ENCODE peak calls at places on chromosomes 12 and 14, in five cellular contexts. K is IMR-90, A is prostate gland, N is transverse colon, Q is right lobe of liver. S is an unnamed sample.

GRCh38 chr12:111446044-111446581 is 40.4 kb downstream of the SH2B3 start:
- DNase-seq in K (peak), A (peak), N (peak), Q (peak), S (peak)

GRCh38 chr14:97366400-97366799 is 569.2 kb downstream of the VRK1 start:
- DNase-seq in K (no peak), A (no peak), N (no peak), Q (no peak), S (no peak)

GRCh38 chr12:91948504-91948903 is 197.1 kb downstream of the BTG1 start:
- DNase-seq in K (no peak), A (no peak), N (peak), Q (no peak), S (peak)

GRCh38 chr12:12007001-12007712 is 63.6 kb upstream of the BCL2L14 start:
- DNase-seq in K (peak), A (no peak), N (no peak), Q (no peak), S (no peak)

GRCh38 chr12:129083121-129083520 is 229.8 kb downstream of the GLT1D1 start:
- DNase-seq in K (no peak), A (no peak), N (no peak), Q (no peak), S (no peak)

GRCh38 chr14:74502236-74503019 is 8.9 kb downstream of the ISCA2 start:
- DNase-seq in K (peak), A (no peak), N (no peak), Q (no peak), S (peak)

GRCh38 chr14:67280506-67280905 is 39.3 kb downstream of the PALS1 start:
- DNase-seq in K (no peak), A (no peak), N (no peak), Q (no peak), S (no peak)

GRCh38 chr12:2051700-2052625 is 824 bp upstream of the CACNA1C start:
- DNase-seq in K (no peak), A (no peak), N (no peak), Q (no peak), S (no peak)

GRCh38 chr12:53061404-53062010 is 11.6 kb downstream of the TNS2 start:
- DNase-seq in K (no peak), A (peak), N (peak), Q (peak), S (peak)

GRCh38 chr14:33120966-33121365 is 182.3 kb downstream of the NPAS3 start:
- DNase-seq in K (no peak), A (no peak), N (no peak), Q (no peak), S (no peak)

GRCh38 chr14:76201162-76201561 is 49.4 kb downstream of the GPATCH2L start:
- DNase-seq in K (peak), A (no peak), N (no peak), Q (no peak), S (no peak)

GRCh38 chr12:30795660-30796507 is 41.1 kb upstream of the CAPRIN2 start:
- DNase-seq in K (peak), A (no peak), N (peak), Q (peak), S (peak)

GRCh38 chr12:130953783-130954543 is at the start of gene ADGRD1:
- DNase-seq in K (peak), A (no peak), N (peak), Q (no peak), S (peak)

GRCh38 chr14:59356783-59357182 is 108.4 kb downstream of the GPR135 start:
- DNase-seq in K (no peak), A (no peak), N (no peak), Q (no peak), S (no peak)

GRCh38 chr14:59510957-59511356 is 26.6 kb downstream of the JKAMP start:
- DNase-seq in K (no peak), A (no peak), N (no peak), Q (no peak), S (no peak)

GRCh38 chr12:113980537-113981337 is 14.6 kb upstream of the RBM19 start:
- DNase-seq in K (peak), A (peak), N (peak), Q (no peak), S (peak)

GRCh38 chr12:108565976-108566375 is 3.6 kb downstream of the ISCU start:
- DNase-seq in K (peak), A (peak), N (peak), Q (peak), S (peak)

GRCh38 chr14:79437951-79438350 is 773.4 kb downstream of the DIO2 start:
- DNase-seq in K (no peak), A (no peak), N (no peak), Q (no peak), S (no peak)

GRCh38 chr12:26723379-26724308 is 109.3 kb downstream of the ITPR2 start:
- DNase-seq in K (peak), A (peak), N (no peak), Q (no peak), S (no peak)

GRCh38 chr12:25458047-25458552 is 95.0 kb downstream of the LMNTD1 start:
- DNase-seq in K (peak), A (no peak), N (no peak), Q (no peak), S (no peak)

GRCh38 chr14:76169776-76170175 is 18.1 kb downstream of the GPATCH2L start:
- DNase-seq in K (no peak), A (no peak), N (no peak), Q (no peak), S (no peak)

GRCh38 chr14:68630611-68631013 is 162.3 kb downstream of the ZFP36L1 start:
- DNase-seq in K (no peak), A (no peak), N (no peak), Q (no peak), S (no peak)

GRCh38 chr12:47190271-47190750 is 110.6 kb upstream of the AMIGO2 start:
- DNase-seq in K (peak), A (no peak), N (no peak), Q (no peak), S (no peak)

GRCh38 chr12:102957339-102958050 is at the start of gene ASCL1:
- DNase-seq in K (peak), A (no peak), N (no peak), Q (no peak), S (no peak)

GRCh38 chr12:24125280-24125679 is 175.8 kb upstream of the SOX5 start:
- DNase-seq in K (no peak), A (no peak), N (no peak), Q (no peak), S (no peak)

GRCh38 chr14:51094282-51094821 is 553 bp downstream of the TRIM9 start:
- DNase-seq in K (no peak), A (no peak), N (no peak), Q (peak), S (no peak)

GRCh38 chr14:104096751-104097700 is 11.5 kb downstream of the ASPG start:
- DNase-seq in K (no peak), A (no peak), N (peak), Q (peak), S (peak)
- TF ChIP-seq CTCF in K (no peak), A (no peak), N (no peak), Q (no peak), S (no peak)

DNA sequence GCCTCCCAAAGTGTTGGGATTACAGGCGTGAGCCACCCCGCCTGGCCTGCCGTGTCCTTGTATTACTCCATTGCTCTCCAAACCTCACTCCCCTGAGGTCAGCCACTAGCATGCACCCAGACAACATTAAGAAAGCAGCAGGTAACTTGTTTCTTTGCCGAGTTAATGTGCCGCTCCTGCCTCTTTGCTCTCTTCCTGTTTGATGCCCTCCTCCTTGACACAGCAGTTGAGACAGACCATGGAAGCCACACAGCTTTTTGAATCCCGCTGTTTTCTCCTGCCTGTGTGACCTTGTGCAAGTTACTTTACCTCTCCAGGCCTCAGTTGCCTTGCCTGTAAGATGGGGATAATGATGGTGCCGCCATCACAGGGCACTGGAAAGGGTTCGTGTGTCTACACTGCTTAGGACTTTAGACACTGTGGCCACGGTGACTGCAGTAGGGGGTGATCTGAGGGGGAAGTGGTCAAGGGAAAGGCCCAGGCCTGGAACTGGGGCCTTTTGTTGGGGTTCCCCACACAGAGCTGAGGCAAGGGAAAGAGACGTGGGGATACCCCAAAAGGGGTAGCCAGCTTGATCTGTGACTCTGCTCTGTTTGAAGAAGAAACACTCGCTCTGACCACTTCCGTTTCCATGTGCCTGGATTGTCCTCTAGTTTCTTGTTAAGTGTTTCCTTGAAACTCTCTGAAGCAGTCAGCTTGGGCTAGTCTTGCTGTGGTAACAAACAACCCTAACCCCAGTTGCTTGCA is 69.3 kb downstream of the RIN3 start:
- DNase-seq in K (no peak), A (no peak), N (no peak), Q (no peak), S (no peak)
- TF ChIP-seq POLR2A in K (no peak), A (no peak), N (no peak), Q (no peak), S (no peak)

GRCh38 chr12:10720974-10721565 is 2.1 kb downstream of the YBX3 start:
- DNase-seq in K (no peak), A (no peak), N (no peak), Q (no peak), S (no peak)

GRCh38 chr12:10722905-10723866 is at the start of gene YBX3:
- DNase-seq in K (peak), A (peak), N (peak), Q (peak), S (peak)

GRCh38 chr12:10722502-10722904 is 620 bp downstream of the YBX3 start:
- DNase-seq in K (peak), A (no peak), N (peak), Q (peak), S (peak)

GRCh38 chr12:10719482-10719881 is 3.6 kb downstream of the YBX3 start:
- DNase-seq in K (no peak), A (peak), N (no peak), Q (no peak), S (no peak)

GRCh38 chr12:10721654-10722501 is 1.2 kb downstream of the YBX3 start:
- DNase-seq in K (peak), A (peak), N (peak), Q (peak), S (peak)
- TF ChIP-seq CTCF in K (no peak), A (no peak), N (no peak), Q (no peak), S (no peak)

GRCh38 chr14:58297412-58297761 is 968 bp upstream of the ARID4A start:
- DNase-seq in K (no peak), A (no peak), N (no peak), Q (no peak), S (no peak)

GRCh38 chr14:58299665-58300202 is 1.4 kb downstream of the ARID4A start:
- DNase-seq in K (no peak), A (peak), N (no peak), Q (no peak), S (peak)

GRCh38 chr14:58297762-58298476 is 436 bp upstream of the ARID4A start:
- DNase-seq in K (peak), A (peak), N (peak), Q (peak), S (peak)

GRCh38 chr14:58298880-58299664 is 717 bp downstream of the ARID4A start:
- DNase-seq in K (no peak), A (peak), N (peak), Q (peak), S (peak)

DNA sequence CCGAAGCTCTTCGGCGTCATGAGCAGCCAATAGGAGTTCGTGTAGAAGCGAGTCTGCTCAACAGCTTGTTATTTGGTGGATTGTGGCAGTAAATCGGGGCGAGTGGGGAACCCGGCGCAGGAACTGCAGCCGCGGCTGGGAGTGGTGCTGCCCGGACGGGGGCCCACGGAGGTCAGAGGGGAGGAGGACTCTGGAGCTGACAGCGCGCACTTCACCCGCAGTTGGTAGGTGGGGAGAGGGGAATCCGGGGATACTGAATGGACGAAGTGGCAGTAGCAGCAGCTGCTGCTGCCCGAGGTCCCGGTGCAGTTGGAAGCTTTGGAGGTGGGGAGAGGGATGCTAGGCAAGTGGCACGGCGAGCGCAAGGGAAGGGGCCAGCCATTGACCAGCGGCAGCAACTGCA is at the start of gene ARID4A:
- DNase-seq in K (no peak), A (no peak), N (peak), Q (peak), S (peak)
- TF ChIP-seq POLR2A in K (no peak), A (peak), N (peak), Q (peak), S (peak)

GRCh38 chr12:124463341-124463861 is 104.0 kb downstream of the NCOR2 start:
- DNase-seq in K (no peak), A (no peak), N (no peak), Q (no peak), S (no peak)

GRCh38 chr12:124465473-124465872 is 101.9 kb downstream of the NCOR2 start:
- DNase-seq in K (no peak), A (no peak), N (no peak), Q (no peak), S (no peak)

GRCh38 chr12:124464830-124465229 is 102.6 kb downstream of the NCOR2 start:
- DNase-seq in K (no peak), A (no peak), N (no peak), Q (no peak), S (no peak)

GRCh38 chr12:124461851-124462623 is 105.4 kb downstream of the NCOR2 start:
- DNase-seq in K (peak), A (no peak), N (no peak), Q (no peak), S (no peak)

DNA sequence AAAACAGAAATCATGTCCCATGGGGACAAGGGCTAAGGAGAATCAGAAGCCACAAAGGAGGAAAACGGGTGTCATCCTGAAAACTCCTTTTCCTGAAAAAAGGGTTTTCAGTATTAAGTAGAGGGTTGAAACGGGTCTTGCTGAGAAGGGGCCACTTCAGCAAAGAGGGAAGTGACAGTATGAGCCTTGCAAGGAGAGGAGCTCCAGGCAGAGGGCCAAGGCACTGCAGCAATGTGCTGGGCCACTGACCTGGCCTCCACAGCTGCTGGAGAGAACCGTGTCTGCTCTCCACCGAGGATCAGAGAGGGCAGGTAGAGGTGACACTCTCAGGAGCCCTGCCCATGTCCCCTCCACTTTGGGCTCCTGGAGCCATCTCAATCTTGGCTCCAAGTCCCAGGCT is 103.3 kb downstream of the NCOR2 start:
- DNase-seq in K (peak), A (no peak), N (no peak), Q (no peak), S (no peak)
- TF ChIP-seq CTCF in K (no peak), A (no peak), N (no peak), Q (no peak), S (no peak)

GRCh38 chr12:122265433-122265832 is 861 bp downstream of the VPS33A start:
- DNase-seq in K (no peak), A (no peak), N (no peak), Q (no peak), S (no peak)

GRCh38 chr12:122265931-122266771 is at the start of gene VPS33A:
- DNase-seq in K (peak), A (peak), N (peak), Q (peak), S (peak)
- TF ChIP-seq POLR2A in K (peak), A (peak), N (peak), Q (peak), S (peak)

GRCh38 chr14:22570132-22570949 is 18.7 kb downstream of the DAD1 start:
- DNase-seq in K (peak), A (peak), N (peak), Q (no peak), S (peak)
- TF ChIP-seq CTCF in K (peak), A (peak), N (peak), Q (peak), S (peak)

GRCh38 chr14:91405724-91406435 is 11.7 kb downstream of the CCDC88C start:
- DNase-seq in K (no peak), A (peak), N (no peak), Q (no peak), S (no peak)
- TF ChIP-seq POLR2A in K (no peak), A (no peak), N (no peak), Q (no peak), S (no peak)

GRCh38 chr12:70828391-70828790 is 92.1 kb downstream of the PTPRR start:
- DNase-seq in K (no peak), A (no peak), N (no peak), Q (no peak), S (no peak)

GRCh38 chr12:70824511-70824910 is 96.0 kb downstream of the PTPRR start:
- DNase-seq in K (no peak), A (no peak), N (no peak), Q (no peak), S (no peak)

GRCh38 chr12:70826156-70826555 is 94.4 kb downstream of the PTPRR start:
- DNase-seq in K (no peak), A (no peak), N (no peak), Q (no peak), S (no peak)

GRCh38 chr12:70822431-70822830 is 98.1 kb downstream of the PTPRR start:
- DNase-seq in K (no peak), A (no peak), N (no peak), Q (no peak), S (no peak)

GRCh38 chr12:70823182-70823976 is 97.2 kb downstream of the PTPRR start:
- DNase-seq in K (no peak), A (no peak), N (no peak), Q (no peak), S (no peak)
- TF ChIP-seq CTCF in K (no peak), A (no peak), N (no peak), Q (no peak), S (no peak)

DNA sequence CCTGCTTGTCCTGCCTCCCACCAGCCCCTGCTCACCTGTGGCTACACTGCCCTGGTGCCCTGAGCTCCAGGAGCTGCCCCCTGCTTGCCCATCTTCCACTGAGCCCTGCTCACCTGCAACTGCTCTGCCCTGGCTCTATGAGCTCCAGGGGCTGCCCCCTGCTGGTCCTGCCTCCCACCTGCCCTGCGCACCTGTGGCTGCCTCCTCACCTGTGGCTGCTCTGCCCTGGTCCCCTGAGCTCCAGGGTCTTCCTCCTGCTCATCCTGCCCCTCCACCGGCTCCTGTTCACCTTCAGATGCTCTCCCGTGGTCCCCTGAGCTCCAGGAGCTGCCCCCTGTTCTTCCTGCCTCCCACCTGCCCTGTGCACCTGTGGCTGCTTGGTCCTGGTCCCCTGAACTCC is 247.6 kb downstream of the TMEM121 start:
- DNase-seq in K (no peak), A (no peak), N (no peak), Q (no peak), S (peak)
- TF ChIP-seq POLR2A in K (no peak), A (no peak), N (no peak), Q (no peak), S (no peak)